ENCODE peak calls at places on chromosomes 4 and X, in four cellular contexts. G is K562, X is WTC11, L is H1. F is an unnamed sample.

GRCh38 chrX:150767475-150768131 is 74.4 kb downstream of the MTMR1 start:
- DNase-seq in G (peak), L (no peak), X (no peak), F (no peak)

GRCh38 chr4:19905006-19905405 is 346.7 kb upstream of the SLIT2 start:
- DNase-seq in L (no peak), X (no peak), G (no peak), F (no peak)

GRCh38 chr4:107213880-107214279 is 177.8 kb upstream of the DKK2 start:
- DNase-seq in L (no peak), X (no peak), G (no peak), F (no peak)

GRCh38 chrX:40174594-40175415 is 77.0 kb upstream of the BCOR start:
- DNase-seq in L (peak), G (no peak), X (peak), F (peak)

GRCh38 chrX:152405561-152405960 is 45.6 kb downstream of the GABRA3 start:
- DNase-seq in X (no peak), L (no peak), G (no peak), F (no peak)

GRCh38 chr4:21901831-21902230 is 46.7 kb downstream of the KCNIP4 start:
- DNase-seq in X (no peak), L (no peak), G (no peak), F (no peak)

GRCh38 chr4:25552580-25553271 is 102.9 kb upstream of the SLC34A2 start:
- DNase-seq in G (no peak), X (no peak), L (no peak), F (no peak)

GRCh38 chr4:120918788-120919187 is 3.7 kb downstream of the PRDM5 start:
- DNase-seq in L (no peak), X (no peak), G (no peak), F (no peak)

GRCh38 chr4:150572704-150573504 is 9.0 kb upstream of the MAB21L2 start:
- DNase-seq in X (no peak), G (peak), L (no peak), F (no peak)

GRCh38 chrX:132876509-132876837 is 82.0 kb downstream of the HS6ST2 start:
- DNase-seq in X (peak), L (peak), G (no peak), F (no peak)

GRCh38 chr4:152197211-152197610 is 338.7 kb downstream of the FBXW7 start:
- DNase-seq in L (no peak), G (no peak), X (no peak), F (no peak)

GRCh38 chrX:69319376-69319775 is 154.1 kb upstream of the PJA1 start:
- DNase-seq in X (no peak), G (no peak), L (no peak), F (peak)

GRCh38 chrX:10314530-10315104 is 157.8 kb downstream of the CLCN4 start:
- DNase-seq in G (no peak), L (no peak), X (no peak), F (no peak)

GRCh38 chr4:187141101-187141500 is 417.4 kb upstream of the FAT1 start:
- DNase-seq in G (no peak), X (no peak), L (no peak), F (no peak)

GRCh38 chr4:24915121-24915922 is 2.5 kb upstream of the CCDC149 start:
- DNase-seq in X (peak), L (no peak), G (no peak), F (no peak)

GRCh38 chr4:168604496-168605373 is 107.9 kb downstream of the PALLD start:
- DNase-seq in L (no peak), G (no peak), X (no peak), F (no peak)

GRCh38 chrX:112687189-112687691 is 7.5 kb upstream of the LHFPL1 start:
- DNase-seq in X (no peak), L (no peak), G (no peak), F (no peak)

GRCh38 chr4:28436191-28437080 is 1575.8 kb downstream of the STIM2 start:
- DNase-seq in X (no peak), L (no peak), G (no peak), F (no peak)

GRCh38 chrX:20654596-20655106 is 387.9 kb upstream of the RPS6KA3 start:
- DNase-seq in G (no peak), L (no peak), X (no peak), F (no peak)

GRCh38 chrX:14529288-14529989 is at the start of gene GLRA2:
- DNase-seq in L (peak), G (no peak), X (peak), F (no peak)

GRCh38 chr4:118834070-118834469 is 1.9 kb downstream of the SEC24D start:
- DNase-seq in X (no peak), L (no peak), G (no peak), F (peak)

GRCh38 chr4:24382381-24382780 is 202.0 kb downstream of the DHX15 start:
- DNase-seq in X (no peak), L (no peak), G (no peak), F (no peak)

GRCh38 chrX:25207803-25208202 is 192.0 kb upstream of the ARX start:
- DNase-seq in L (no peak), X (no peak), G (no peak), F (no peak)

GRCh38 chr4:165355900-165356300 is 22.9 kb upstream of the CPE start:
- DNase-seq in L (no peak), X (peak), G (no peak), F (peak)

GRCh38 chrX:20530319-20530979 is 263.7 kb upstream of the RPS6KA3 start:
- DNase-seq in G (peak), L (peak), X (peak), F (peak)

GRCh38 chr4:152643153-152644035 is 36.4 kb downstream of the TMEM154 start:
- DNase-seq in G (no peak), L (no peak), X (no peak), F (no peak)

GRCh38 chr4:149493492-149493891 is 322.2 kb downstream of the IQCM start:
- DNase-seq in X (no peak), L (no peak), G (no peak), F (no peak)

GRCh38 chrX:68762649-68763268 is 66.1 kb upstream of the EFNB1 start:
- DNase-seq in X (no peak), L (no peak), G (no peak), F (no peak)

GRCh38 chr4:61079976-61080375 is 120.2 kb upstream of the ADGRL3 start:
- DNase-seq in X (no peak), G (no peak), L (no peak), F (no peak)

GRCh38 chrX:134571831-134572230 is 86.4 kb downstream of the PLAC1 start:
- DNase-seq in G (no peak), X (no peak), L (no peak), F (no peak)

GRCh38 chrX:134568617-134569016 is 89.7 kb downstream of the PLAC1 start:
- DNase-seq in L (no peak), X (no peak), G (no peak), F (no peak)

GRCh38 chrX:134569306-134569705 is 89.0 kb downstream of the PLAC1 start:
- DNase-seq in L (no peak), X (no peak), G (no peak), F (no peak)

GRCh38 chrX:134570899-134571298 is 87.4 kb downstream of the PLAC1 start:
- DNase-seq in X (no peak), G (no peak), L (no peak), F (no peak)

GRCh38 chrX:134570509-134570846 is 87.8 kb downstream of the PLAC1 start:
- DNase-seq in X (no peak), G (no peak), L (no peak), F (no peak)
- TF ChIP-seq TEAD4 in X (no peak), G (no peak), L (no peak), F (no peak)

DNA sequence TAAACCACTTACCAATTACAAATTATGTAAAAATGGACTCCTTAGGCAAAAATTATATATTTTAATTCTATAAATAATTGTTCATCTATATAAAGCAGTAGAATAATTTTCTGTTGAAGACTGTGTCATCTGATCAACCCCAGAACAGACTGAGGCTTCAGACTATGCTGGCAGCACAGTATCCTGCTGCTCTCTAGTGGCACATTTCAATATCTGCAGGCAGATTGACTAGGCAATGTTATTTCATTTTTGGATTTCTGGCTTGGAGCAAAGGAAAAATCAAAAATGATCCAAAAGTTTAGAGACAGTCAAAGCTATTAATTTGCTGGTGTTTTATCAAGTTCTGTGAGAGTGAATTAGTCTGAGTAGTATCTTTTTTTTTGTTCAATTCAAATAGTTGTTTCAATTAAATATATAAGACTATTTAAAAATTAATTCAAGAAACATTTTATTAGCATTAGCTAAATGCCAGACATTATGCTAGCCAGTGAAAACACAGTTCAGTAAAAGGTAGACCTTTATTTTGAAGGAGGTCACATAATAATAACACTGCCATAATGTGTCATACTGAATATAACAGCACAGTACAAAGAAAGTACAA is 21.3 kb upstream of the SULT1E1 start:
- DNase-seq in X (peak), G (peak), L (no peak), F (peak)
- TF ChIP-seq TEAD4 in X (no peak), G (no peak), L (no peak), F (no peak)

DNA sequence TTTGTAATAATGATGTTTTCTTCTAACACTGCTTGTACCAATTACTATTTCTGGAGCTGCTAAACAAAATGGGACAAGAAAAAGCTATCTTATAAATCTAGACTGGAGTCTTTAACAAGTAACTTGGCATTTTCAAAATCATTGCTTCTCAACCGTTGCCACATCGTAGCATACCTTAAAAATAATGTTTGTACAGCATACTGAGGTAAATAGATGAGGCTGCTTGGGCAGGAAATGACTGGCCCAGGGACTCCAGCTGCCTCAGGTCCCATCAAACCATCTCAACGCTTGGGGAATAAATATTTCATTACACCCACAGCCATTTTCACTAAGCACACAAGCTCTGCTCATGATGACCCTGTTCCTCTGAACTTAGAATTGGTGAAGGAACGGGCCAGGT is 115.1 kb downstream of the SPANXA1 start:
- DNase-seq in L (no peak), X (no peak), G (no peak), F (no peak)
- TF ChIP-seq TEAD4 in L (no peak), X (no peak), G (no peak), F (no peak)

DNA sequence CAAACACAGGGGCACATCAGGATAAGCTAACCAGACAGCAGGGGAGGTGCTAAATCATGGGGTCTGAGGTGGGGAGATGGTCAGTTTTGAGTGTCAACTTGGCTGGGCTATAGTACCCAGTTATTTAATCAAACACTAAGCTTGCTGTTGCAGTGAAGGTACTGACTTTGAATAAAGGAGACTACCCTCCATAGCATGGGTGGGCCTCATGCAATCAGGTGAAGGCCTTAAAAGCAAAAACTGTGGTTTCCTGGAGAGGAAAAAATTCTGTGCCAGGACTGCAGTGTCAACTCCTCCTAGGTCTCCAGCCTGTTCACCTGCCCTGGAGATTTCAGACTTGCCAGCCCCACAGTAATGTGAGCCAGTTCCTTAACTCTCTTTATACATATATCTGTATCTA is 12.6 kb upstream of the HSFX2 start:
- DNase-seq in L (no peak), X (no peak), G (no peak), F (no peak)
- TF ChIP-seq TEAD4 in L (no peak), X (no peak), G (no peak), F (no peak)

GRCh38 chrX:12877386-12877785 is 10.5 kb downstream of the TLR7 start:
- DNase-seq in L (no peak), X (no peak), G (no peak), F (no peak)
- TF ChIP-seq TEAD4 in L (no peak), X (no peak), G (no peak), F (no peak)

GRCh38 chr4:76016383-76016782 is 6.9 kb downstream of the CXCL10 start:
- DNase-seq in G (no peak), L (no peak), X (no peak), F (no peak)

GRCh38 chr4:76012388-76012801 is 5.1 kb upstream of the CXCL9 start:
- DNase-seq in G (no peak), L (no peak), X (no peak), F (no peak)

GRCh38 chr4:76011018-76011670 is 3.8 kb upstream of the CXCL9 start:
- DNase-seq in L (peak), X (no peak), G (no peak), F (no peak)

GRCh38 chr4:76013540-76013939 is 6.2 kb upstream of the CXCL9 start:
- DNase-seq in G (no peak), X (no peak), L (no peak), F (no peak)

GRCh38 chr4:76011700-76012387 is 4.5 kb upstream of the CXCL9 start:
- DNase-seq in G (no peak), X (peak), L (peak), F (peak)
- TF ChIP-seq TEAD4 in G (no peak), X (no peak), L (no peak), F (no peak)

GRCh38 chrX:155262970-155263754 is 1.1 kb downstream of the RAB39B start:
- DNase-seq in X (no peak), L (no peak), G (no peak), F (no peak)

GRCh38 chrX:155266446-155266845 is 2.2 kb upstream of the RAB39B start:
- DNase-seq in G (no peak), X (no peak), L (no peak), F (no peak)

GRCh38 chrX:155259752-155260151 is 4.5 kb downstream of the RAB39B start:
- DNase-seq in L (no peak), G (no peak), X (no peak), F (no peak)

DNA sequence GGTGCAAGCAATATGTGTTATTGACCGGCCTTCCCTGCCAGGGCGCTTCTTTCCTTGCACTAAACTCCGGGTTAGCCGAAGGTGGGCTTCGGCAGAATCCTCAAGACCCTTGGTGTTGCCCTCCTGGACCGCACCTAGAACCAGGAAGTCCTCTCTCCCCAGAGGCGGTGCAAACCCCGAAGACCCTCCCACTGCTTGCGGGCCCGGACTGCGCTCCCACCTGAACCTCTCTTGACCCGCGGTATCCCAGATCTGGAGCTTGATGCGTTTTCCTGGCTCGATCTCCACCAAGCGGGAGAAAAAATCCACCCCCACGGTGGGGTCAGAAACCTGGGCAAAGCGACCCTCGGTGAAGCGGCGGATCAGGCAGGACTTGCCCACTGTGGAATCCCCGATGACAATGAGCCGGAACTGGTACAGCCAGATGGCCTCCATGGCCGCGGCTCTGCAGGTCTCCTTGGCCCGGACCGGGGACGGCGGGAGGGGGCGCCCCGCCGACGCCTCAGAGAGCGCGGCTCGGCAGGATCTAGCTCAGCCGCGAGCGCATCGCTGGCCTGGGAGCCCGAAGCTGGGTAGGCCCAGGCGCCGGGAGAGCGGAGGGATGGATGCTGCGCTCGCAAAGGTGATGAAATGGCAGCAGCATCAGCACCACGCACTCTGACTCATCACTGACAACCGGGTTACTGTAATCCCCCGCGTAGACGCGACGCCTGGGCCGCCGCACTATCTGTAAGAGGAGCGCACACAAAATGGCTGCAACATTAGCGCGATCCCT is at the start of gene RAB39B:
- DNase-seq in X (peak), G (no peak), L (peak), F (peak)
- TF ChIP-seq TEAD4 in X (no peak), G (no peak), L (no peak), F (no peak)

GRCh38 chr4:874071-874470 is 48.1 kb upstream of the CPLX1 start:
- DNase-seq in L (no peak), G (no peak), X (no peak), F (no peak)
- TF ChIP-seq TEAD4 in L (no peak), G (no peak), X (no peak), F (no peak)

DNA sequence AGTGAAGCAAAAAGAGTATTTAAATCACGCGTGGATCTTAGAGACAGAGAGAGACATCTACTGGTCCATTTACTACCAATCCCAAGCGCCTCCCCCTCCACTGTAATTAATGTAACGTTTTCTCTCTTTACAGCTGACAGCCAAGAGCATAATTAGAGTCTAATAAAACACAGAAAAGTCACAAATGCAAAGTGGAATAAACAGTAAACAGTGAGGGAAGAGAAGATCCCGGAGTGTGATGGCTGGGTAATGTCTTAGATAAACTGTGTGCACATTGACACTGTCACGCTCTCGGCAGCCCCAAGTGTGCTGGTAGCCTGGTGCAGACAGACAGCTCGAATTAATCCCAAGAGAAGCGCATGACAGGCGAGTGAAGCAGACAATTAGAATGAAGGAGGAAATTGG is 100.3 kb downstream of the CXXC4 start:
- DNase-seq in L (no peak), G (no peak), X (no peak), F (peak)
- TF ChIP-seq TEAD4 in L (no peak), G (no peak), X (no peak), F (no peak)

GRCh38 chr4:74168841-74169240 is 10.9 kb downstream of the MTHFD2L start:
- DNase-seq in X (no peak), G (no peak), L (no peak), F (no peak)

GRCh38 chr4:74174941-74175340 is 17.0 kb downstream of the MTHFD2L start:
- DNase-seq in X (no peak), G (no peak), L (no peak), F (no peak)

GRCh38 chr4:74174421-74174820 is 16.5 kb downstream of the MTHFD2L start:
- DNase-seq in L (no peak), X (no peak), G (peak), F (no peak)

GRCh38 chr4:74175379-74175778 is 17.5 kb downstream of the MTHFD2L start:
- DNase-seq in G (no peak), X (no peak), L (no peak), F (no peak)

GRCh38 chr4:74173321-74173720 is 15.4 kb downstream of the MTHFD2L start:
- DNase-seq in L (no peak), G (no peak), X (no peak), F (no peak)
- TF ChIP-seq TEAD4 in L (no peak), G (no peak), X (no peak), F (no peak)

F was measured in SK-N-SH.